ENCODE peak calls at places on chromosomes 5 and 9, in six cellular contexts. O, N, F, M, L and W are unnamed samples.

GRCh38 chr5:123814796-123815479 is 303.0 kb downstream of the CSNK1G3 start:
- DNase-seq in L (no peak), O (no peak), F (no peak), N (peak; percentile 31), M (no peak), W (no peak)

GRCh38 chr5:149887622-149888183 is 56.9 kb downstream of the PDE6A start:
- DNase-seq in F (no peak), O (no peak), L (no peak), N (peak; percentile 71), M (peak; percentile 94), W (peak; percentile 44)

GRCh38 chr9:97515662-97516061 is 14.2 kb downstream of the TMOD1 start:
- DNase-seq in F (no peak), N (no peak), O (no peak), L (no peak), M (no peak), W (no peak)

GRCh38 chr9:117030254-117030768 is 343.2 kb downstream of the TRIM32 start:
- DNase-seq in L (no peak), N (no peak), M (no peak), O (no peak), F (no peak), W (no peak)

GRCh38 chr5:6611561-6612256 is 21.1 kb downstream of the NSUN2 start:
- DNase-seq in M (no peak), L (no peak), F (no peak), O (no peak), N (no peak), W (no peak)

GRCh38 chr5:76685598-76686169 is 30.2 kb upstream of the F2R start:
- DNase-seq in F (no peak), M (no peak), O (no peak), L (no peak), N (no peak), W (no peak)

GRCh38 chr9:108056083-108056804 is 566.7 kb upstream of the KLF4 start:
- DNase-seq in O (no peak), L (no peak), F (no peak), M (peak; percentile 74), N (peak; percentile 43), W (peak; percentile 85)

GRCh38 chr5:151078490-151079262 is 2.2 kb downstream of the TNIP1 start:
- DNase-seq in F (no peak), N (no peak), O (no peak), M (peak; percentile 61), L (no peak), W (no peak)

GRCh38 chr5:53123702-53124101 is 14.1 kb upstream of the MOCS2 start:
- DNase-seq in O (no peak), L (peak; percentile 38), N (peak; percentile 37), F (no peak), M (peak; percentile 38), W (peak; percentile 52)

GRCh38 chr5:14775857-14776256 is 95.7 kb downstream of the ANKH start:
- DNase-seq in O (peak; percentile 19), L (peak; percentile 29), M (peak; percentile 43), F (no peak), N (peak; percentile 18), W (no peak)

GRCh38 chr5:134582941-134583340 is 49.7 kb downstream of the SAR1B start:
- DNase-seq in O (no peak), L (no peak), F (no peak), N (no peak), M (no peak), W (no peak)

GRCh38 chr9:109382182-109382581 is 61.3 kb upstream of the EPB41L4B start:
- DNase-seq in F (no peak), O (no peak), N (no peak), L (no peak), M (no peak), W (no peak)

GRCh38 chr5:132184588-132184987 is 43.1 kb downstream of the P4HA2 start:
- DNase-seq in L (no peak), O (no peak), F (no peak), N (no peak), M (no peak), W (no peak)

GRCh38 chr5:149123211-149123610 is 18.1 kb upstream of the ABLIM3 start:
- DNase-seq in M (no peak), O (no peak), L (no peak), F (no peak), N (no peak), W (no peak)

GRCh38 chr9:113906411-113907110 is 30.5 kb downstream of the ZNF618 start:
- DNase-seq in O (no peak), N (peak; percentile 55), F (no peak), L (no peak), M (peak; percentile 58), W (peak; percentile 20)

GRCh38 chr9:134644715-134645606 is 3.4 kb downstream of the COL5A1 start:
- DNase-seq in O (no peak), F (no peak), M (peak; percentile 98), L (peak; percentile 92), N (peak; percentile 99), W (peak; percentile 94)

GRCh38 chr5:135221696-135222095 is 177.3 kb downstream of the MACROH2A1 start:
- DNase-seq in F (no peak), L (no peak), N (no peak), M (no peak), O (no peak), W (no peak)

GRCh38 chr9:37029304-37029775 is 4.7 kb downstream of the PAX5 start:
- DNase-seq in F (no peak), M (no peak), L (no peak), O (no peak), N (no peak), W (no peak)

GRCh38 chr5:124234022-124234899 is 512.2 kb downstream of the ZNF608 start:
- DNase-seq in F (no peak), O (no peak), M (no peak), L (no peak), N (no peak), W (no peak)

GRCh38 chr5:76715734-76716455 is at the start of gene F2R:
- DNase-seq in M (peak; percentile 46), F (no peak), L (peak; percentile 72), N (peak; percentile 12), O (peak; percentile 32), W (peak; percentile 58)

GRCh38 chr9:90539266-90539665 is 103.4 kb downstream of the DIRAS2 start:
- DNase-seq in M (peak; percentile 5), L (no peak), N (no peak), F (no peak), O (no peak), W (no peak)

GRCh38 chr9:135262248-135262647 is 174.8 kb downstream of the OLFM1 start:
- DNase-seq in N (peak; percentile 3), L (no peak), M (no peak), O (no peak), F (no peak), W (no peak)

GRCh38 chr9:135797507-135798302 is 95.7 kb downstream of the KCNT1 start:
- DNase-seq in F (no peak), O (peak; percentile 57), N (peak; percentile 37), L (peak; percentile 89), M (peak; percentile 51), W (peak; percentile 55)

GRCh38 chr5:93022770-93023169 is 558.2 kb downstream of the NR2F1-AS1 start:
- DNase-seq in M (peak; percentile 14), O (no peak), F (no peak), N (no peak), L (no peak), W (peak; percentile 22)

GRCh38 chr5:168317521-168318147 is 26.2 kb downstream of the WWC1 start:
- DNase-seq in O (no peak), M (peak; percentile 83), F (no peak), L (peak; percentile 74), N (peak; percentile 92), W (peak; percentile 89)

GRCh38 chr5:135038202-135038828 is 4.3 kb upstream of the PITX1 start:
- DNase-seq in L (no peak), O (no peak), M (no peak), F (no peak), N (no peak), W (peak; percentile 18)

GRCh38 chr5:159906957-159907356 is 9.3 kb upstream of the ADRA1B start:
- DNase-seq in L (no peak), O (no peak), F (no peak), M (no peak), N (no peak), W (no peak)

GRCh38 chr9:111815200-111816070 is 20.7 kb upstream of the SHOC1 start:
- DNase-seq in F (no peak), L (no peak), O (no peak), M (no peak), N (no peak), W (no peak)

GRCh38 chr9:3385871-3386270 is 139.9 kb downstream of the RFX3 start:
- DNase-seq in N (no peak), L (no peak), O (no peak), F (no peak), M (no peak), W (no peak)

GRCh38 chr9:112174965-112175795 is at the start of gene SUSD1:
- DNase-seq in O (peak; percentile 32), N (no peak), F (no peak), M (no peak), L (peak; percentile 69), W (no peak)

GRCh38 chr5:172200476-172200875 is 6.5 kb downstream of the EFCAB9 start:
- DNase-seq in F (no peak), L (no peak), M (no peak), N (no peak), O (no peak), W (no peak)

GRCh38 chr9:88905506-88905905 is 85.8 kb upstream of the S1PR3 start:
- DNase-seq in L (no peak), M (peak; percentile 72), N (no peak), F (no peak), O (no peak), W (peak; percentile 45)

GRCh38 chr9:133759146-133759900 is 21.2 kb upstream of the SARDH start:
- DNase-seq in O (no peak), F (no peak), L (no peak), N (no peak), M (no peak), W (peak; percentile 19)

GRCh38 chr5:112445626-112446350 is 26.7 kb upstream of the EPB41L4A start:
- DNase-seq in O (no peak), F (no peak), M (no peak), L (no peak), N (no peak), W (no peak)

GRCh38 chr5:136018814-136019777 is 9.7 kb upstream of the TGFBI start:
- DNase-seq in F (no peak), N (peak; percentile 99), O (no peak), M (peak; percentile 95), L (peak; percentile 74), W (peak; percentile 95)

GRCh38 chr5:16934123-16934522 is 2.0 kb downstream of the MYO10 start:
- DNase-seq in F (no peak), M (peak; percentile 76), N (peak; percentile 68), O (peak; percentile 2), L (peak; percentile 86), W (peak; percentile 72)

GRCh38 chr5:44875661-44876250 is 67.0 kb downstream of the MRPS30 start:
- DNase-seq in L (no peak), F (no peak), N (peak; percentile 13), M (peak; percentile 81), O (no peak), W (peak; percentile 86)